ENCODE peak calls at places on chromosomes 11 and 22, in nine cellular contexts. One of them, this sample, is unnamed.

GRCh38 chr11:497565-498296 is 9.3 kb downstream of the RNH1 start:
- DNase-seq in SW480: no peak
- DNase-seq in activated T-helper 1 cell treated with Interleukin-2 at 50 U/mL for 16 hours: no peak
- DNase-seq in LoVo: no peak
- DNase-seq in CD8-positive, alpha-beta T cell: no peak
- DNase-seq in activated naive CD4-positive, alpha-beta T cell: no peak
- DNase-seq in A172: no peak
- DNase-seq in PC-3: no peak
- DNase-seq in stimulated activated naive CD8-positive, alpha-beta T cell treated with anti-CD3 and anti-CD28 coated beads, Interleukin-15, amount 100 ng/mL, for 72 hours: no peak
- DNase-seq in this sample: no peak

GRCh38 chr22:45507798-45508197 is 5.1 kb downstream of the FBLN1 start:
- DNase-seq in A172: no peak
- DNase-seq in activated naive CD4-positive, alpha-beta T cell: no peak
- DNase-seq in LoVo: no peak
- DNase-seq in SW480: no peak
- DNase-seq in activated T-helper 1 cell treated with Interleukin-2 at 50 U/mL for 16 hours: no peak
- DNase-seq in stimulated activated naive CD8-positive, alpha-beta T cell treated with anti-CD3 and anti-CD28 coated beads, Interleukin-15, amount 100 ng/mL, for 72 hours: no peak
- DNase-seq in PC-3: no peak
- DNase-seq in CD8-positive, alpha-beta T cell: no peak
- DNase-seq in this sample: no peak

GRCh38 chr22:27617214-27617881 is 184.2 kb downstream of the MN1 start:
- DNase-seq in A172: no peak
- DNase-seq in CD8-positive, alpha-beta T cell: no peak
- DNase-seq in stimulated activated naive CD8-positive, alpha-beta T cell treated with anti-CD3 and anti-CD28 coated beads, Interleukin-15, amount 100 ng/mL, for 72 hours: no peak
- DNase-seq in LoVo: no peak
- DNase-seq in activated naive CD4-positive, alpha-beta T cell: no peak
- DNase-seq in SW480: no peak
- DNase-seq in activated T-helper 1 cell treated with Interleukin-2 at 50 U/mL for 16 hours: no peak
- DNase-seq in PC-3: peak; percentile 19
- DNase-seq in this sample: no peak

GRCh38 chr11:116467809-116468208 is 305.0 kb downstream of the BUD13 start:
- DNase-seq in SW480: no peak
- DNase-seq in LoVo: no peak
- DNase-seq in activated naive CD4-positive, alpha-beta T cell: no peak
- DNase-seq in A172: no peak
- DNase-seq in stimulated activated naive CD8-positive, alpha-beta T cell treated with anti-CD3 and anti-CD28 coated beads, Interleukin-15, amount 100 ng/mL, for 72 hours: no peak
- DNase-seq in CD8-positive, alpha-beta T cell: no peak
- DNase-seq in activated T-helper 1 cell treated with Interleukin-2 at 50 U/mL for 16 hours: no peak
- DNase-seq in PC-3: no peak
- DNase-seq in this sample: no peak

GRCh38 chr11:73999581-74000306 is 9.1 kb downstream of the UCP3 start:
- DNase-seq in activated T-helper 1 cell treated with Interleukin-2 at 50 U/mL for 16 hours: no peak
- DNase-seq in activated naive CD4-positive, alpha-beta T cell: no peak
- DNase-seq in PC-3: no peak
- DNase-seq in A172: no peak
- DNase-seq in LoVo: no peak
- DNase-seq in stimulated activated naive CD8-positive, alpha-beta T cell treated with anti-CD3 and anti-CD28 coated beads, Interleukin-15, amount 100 ng/mL, for 72 hours: no peak
- DNase-seq in CD8-positive, alpha-beta T cell: no peak
- DNase-seq in SW480: no peak
- DNase-seq in this sample: no peak

GRCh38 chr22:27755521-27756211 is 45.9 kb downstream of the MN1 start:
- DNase-seq in activated naive CD4-positive, alpha-beta T cell: no peak
- DNase-seq in stimulated activated naive CD8-positive, alpha-beta T cell treated with anti-CD3 and anti-CD28 coated beads, Interleukin-15, amount 100 ng/mL, for 72 hours: no peak
- DNase-seq in CD8-positive, alpha-beta T cell: no peak
- DNase-seq in LoVo: no peak
- DNase-seq in PC-3: no peak
- DNase-seq in SW480: no peak
- DNase-seq in A172: no peak
- DNase-seq in activated T-helper 1 cell treated with Interleukin-2 at 50 U/mL for 16 hours: no peak
- DNase-seq in this sample: no peak

GRCh38 chr11:97502201-97502600 is 1112.4 kb downstream of the JRKL start:
- DNase-seq in CD8-positive, alpha-beta T cell: no peak
- DNase-seq in SW480: no peak
- DNase-seq in activated T-helper 1 cell treated with Interleukin-2 at 50 U/mL for 16 hours: no peak
- DNase-seq in PC-3: peak; percentile 31
- DNase-seq in stimulated activated naive CD8-positive, alpha-beta T cell treated with anti-CD3 and anti-CD28 coated beads, Interleukin-15, amount 100 ng/mL, for 72 hours: no peak
- DNase-seq in LoVo: no peak
- DNase-seq in A172: no peak
- DNase-seq in activated naive CD4-positive, alpha-beta T cell: no peak
- DNase-seq in this sample: no peak

GRCh38 chr22:24875862-24876506 is 70.0 kb downstream of the SGSM1 start:
- DNase-seq in SW480: no peak
- DNase-seq in activated T-helper 1 cell treated with Interleukin-2 at 50 U/mL for 16 hours: no peak
- DNase-seq in PC-3: peak; percentile 25
- DNase-seq in stimulated activated naive CD8-positive, alpha-beta T cell treated with anti-CD3 and anti-CD28 coated beads, Interleukin-15, amount 100 ng/mL, for 72 hours: no peak
- DNase-seq in LoVo: no peak
- DNase-seq in activated naive CD4-positive, alpha-beta T cell: no peak
- DNase-seq in CD8-positive, alpha-beta T cell: no peak
- DNase-seq in A172: peak; percentile 33
- DNase-seq in this sample: no peak

GRCh38 chr22:25488244-25489020 is 76.0 kb upstream of the GRK3 start:
- DNase-seq in LoVo: peak; percentile 82
- DNase-seq in CD8-positive, alpha-beta T cell: no peak
- DNase-seq in A172: peak; percentile 77
- DNase-seq in activated T-helper 1 cell treated with Interleukin-2 at 50 U/mL for 16 hours: no peak
- DNase-seq in SW480: peak; percentile 80
- DNase-seq in activated naive CD4-positive, alpha-beta T cell: no peak
- DNase-seq in PC-3: peak; percentile 70
- DNase-seq in stimulated activated naive CD8-positive, alpha-beta T cell treated with anti-CD3 and anti-CD28 coated beads, Interleukin-15, amount 100 ng/mL, for 72 hours: peak; percentile 68
- DNase-seq in this sample: no peak

GRCh38 chr22:48885919-48886305 is 941.8 kb downstream of the BRD1 start:
- DNase-seq in SW480: no peak
- DNase-seq in PC-3: no peak
- DNase-seq in A172: no peak
- DNase-seq in activated T-helper 1 cell treated with Interleukin-2 at 50 U/mL for 16 hours: no peak
- DNase-seq in stimulated activated naive CD8-positive, alpha-beta T cell treated with anti-CD3 and anti-CD28 coated beads, Interleukin-15, amount 100 ng/mL, for 72 hours: no peak
- DNase-seq in CD8-positive, alpha-beta T cell: no peak
- DNase-seq in LoVo: no peak
- DNase-seq in activated naive CD4-positive, alpha-beta T cell: no peak
- DNase-seq in this sample: peak; percentile 39

GRCh38 chr11:117919326-117920275 is 9.6 kb downstream of the TMPRSS13 start:
- DNase-seq in A172: no peak
- DNase-seq in stimulated activated naive CD8-positive, alpha-beta T cell treated with anti-CD3 and anti-CD28 coated beads, Interleukin-15, amount 100 ng/mL, for 72 hours: peak; percentile 20
- DNase-seq in activated naive CD4-positive, alpha-beta T cell: no peak
- DNase-seq in CD8-positive, alpha-beta T cell: no peak
- DNase-seq in LoVo: no peak
- DNase-seq in activated T-helper 1 cell treated with Interleukin-2 at 50 U/mL for 16 hours: no peak
- DNase-seq in PC-3: peak; percentile 35
- DNase-seq in SW480: no peak
- DNase-seq in this sample: no peak